ENCODE peak calls at places on chromosomes 3 and 15, in ten cellular contexts. Q is ascending aorta, B is testis, R is sigmoid colon, G is neural progenitor cell, F is IMR-90, Y is lower lobe of right lung, T is heart right ventricle, N is body of pancreas, P is heart left ventricle. O is an unnamed sample.

GRCh38 chr3:25785826-25786225 is 2.6 kb upstream of the NGLY1 start:
- DNase-seq in Q (no peak), B (no peak), R (no peak), G (no peak), F (no peak), Y (no peak), T (no peak), N (no peak), P (no peak), O (no peak)

GRCh38 chr3:138862924-138863775 is 28.4 kb upstream of the PIK3CB start:
- DNase-seq in Q (no peak), B (no peak), R (no peak), G (no peak), F (peak; percentile 76), Y (no peak), T (peak; percentile 14), N (peak; percentile 87), P (no peak), O (peak; percentile 26)

GRCh38 chr3:108623504-108623903 is 34.0 kb downstream of the DZIP3 start:
- DNase-seq in Q (no peak), B (no peak), R (no peak), G (no peak), F (peak; percentile 37), Y (no peak), T (peak; percentile 5), N (peak; percentile 10), P (no peak), O (no peak)

GRCh38 chr3:94234177-94234788 is 171.4 kb downstream of the NSUN3 start:
- DNase-seq in Q (no peak), B (peak; percentile 62), R (no peak), G (peak; percentile 49), F (peak; percentile 44), Y (no peak), T (no peak), N (peak; percentile 17), P (no peak), O (peak; percentile 76)

GRCh38 chr3:23776352-23776891 is 29.3 kb upstream of the UBE2E1 start:
- DNase-seq in Q (no peak), B (no peak), R (no peak), G (no peak), F (peak; percentile 81), Y (no peak), T (no peak), N (no peak), P (no peak), O (no peak)

GRCh38 chr15:90479656-90480055 is 50.1 kb upstream of the CRTC3 start:
- DNase-seq in Q (no peak), B (no peak), R (no peak), G (no peak), F (peak; percentile 8), Y (no peak), T (no peak), N (peak; percentile 61), P (no peak), O (no peak)

GRCh38 chr3:129383292-129383860 is 45.1 kb downstream of the EFCAB12 start:
- DNase-seq in Q (no peak), B (peak; percentile 59), R (no peak), G (peak; percentile 88), F (peak; percentile 85), Y (no peak), T (peak; percentile 55), N (peak; percentile 66), P (no peak), O (peak; percentile 85)

GRCh38 chr3:132641837-132642538 is 17.6 kb downstream of the ACAD11 start:
- DNase-seq in Q (no peak), B (no peak), R (no peak), G (peak; percentile 28), F (peak; percentile 67), Y (no peak), T (no peak), N (no peak), P (no peak), O (no peak)

GRCh38 chr3:57555738-57556458 is at the start of gene PDE12:
- DNase-seq in Q (peak; percentile 95), B (peak; percentile 94), R (peak; percentile 92), G (peak; percentile 86), F (peak; percentile 91), Y (peak; percentile 93), T (peak; percentile 89), N (peak; percentile 87), P (peak; percentile 87), O (peak; percentile 84)

GRCh38 chr15:85155360-85155759 is 173.7 kb downstream of the PDE8A start:
- DNase-seq in Q (no peak), B (no peak), R (no peak), G (no peak), F (no peak), Y (no peak), T (no peak), N (no peak), P (no peak), O (no peak)

GRCh38 chr15:65087873-65088642 is 11.5 kb downstream of the KBTBD13 start:
- DNase-seq in Q (peak; percentile 98), B (peak; percentile 76), R (peak; percentile 97), G (no peak), F (no peak), Y (peak; percentile 65), T (peak; percentile 63), N (no peak), P (peak; percentile 80), O (peak; percentile 36)

GRCh38 chr15:55289011-55289572 is 521 bp downstream of the RAB27A start:
- DNase-seq in Q (peak; percentile 67), B (peak; percentile 41), R (peak; percentile 72), G (peak; percentile 34), F (peak; percentile 39), Y (peak; percentile 58), T (no peak), N (peak; percentile 40), P (no peak), O (peak; percentile 75)

GRCh38 chr15:41501191-41501917 is 7.7 kb downstream of the ITPKA start:
- DNase-seq in Q (no peak), B (peak; percentile 23), R (no peak), G (peak; percentile 65), F (peak; percentile 44), Y (no peak), T (no peak), N (no peak), P (peak; percentile 56), O (no peak)

GRCh38 chr3:64501298-64501906 is 186.4 kb downstream of the ADAMTS9 start:
- DNase-seq in Q (no peak), B (no peak), R (no peak), G (peak; percentile 15), F (peak; percentile 97), Y (no peak), T (no peak), N (no peak), P (no peak), O (peak; percentile 40)

DNA sequence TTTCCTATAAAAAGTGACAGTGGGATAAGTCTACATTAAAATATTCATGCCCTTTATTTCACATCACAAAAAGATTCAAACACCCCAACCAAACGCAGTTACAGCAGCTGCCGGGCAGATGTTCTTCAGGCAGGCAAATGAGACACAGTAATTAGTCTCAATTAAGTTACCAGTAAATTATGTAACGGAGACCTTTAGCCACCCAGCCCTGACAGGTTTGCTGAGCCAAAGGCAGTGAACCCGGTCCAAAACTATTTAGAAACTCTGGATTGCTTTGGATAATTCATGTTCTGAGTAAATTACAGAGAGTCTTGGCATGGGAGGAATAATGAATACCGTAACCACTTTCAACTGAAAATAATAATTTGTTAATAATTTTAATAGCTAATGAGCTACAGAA is 289.2 kb upstream of the LYSMD4 start:
- DNase-seq in Q (no peak), B (no peak), R (no peak), G (no peak), F (no peak), Y (no peak), T (no peak), N (no peak), P (no peak), O (no peak)
- H3K27ac ChIP-seq in Q (no peak overlapping the region), B (no peak overlapping the region), R (no peak overlapping the region), G (no peak overlapping the region), F (no peak overlapping the region), Y (no peak overlapping the region), T (no peak overlapping the region), N (no peak overlapping the region), P (no peak overlapping the region), O (no peak overlapping the region)

GRCh38 chr3:98770261-98771039 is 7.3 kb downstream of the ST3GAL6 start:
- DNase-seq in Q (no peak), B (no peak), R (no peak), G (no peak), F (no peak), Y (peak; percentile 47), T (peak; percentile 44), N (peak; percentile 49), P (no peak), O (no peak)

GRCh38 chr3:98769436-98769835 is 6.3 kb downstream of the ST3GAL6 start:
- DNase-seq in Q (no peak), B (no peak), R (no peak), G (no peak), F (no peak), Y (no peak), T (no peak), N (no peak), P (no peak), O (no peak)

GRCh38 chr3:98766924-98767323 is 3.8 kb downstream of the ST3GAL6 start:
- DNase-seq in Q (no peak), B (no peak), R (no peak), G (no peak), F (no peak), Y (no peak), T (no peak), N (no peak), P (no peak), O (no peak)

GRCh38 chr3:98772022-98772421 is 8.9 kb downstream of the ST3GAL6 start:
- DNase-seq in Q (no peak), B (no peak), R (no peak), G (no peak), F (no peak), Y (no peak), T (no peak), N (no peak), P (no peak), O (no peak)

DNA sequence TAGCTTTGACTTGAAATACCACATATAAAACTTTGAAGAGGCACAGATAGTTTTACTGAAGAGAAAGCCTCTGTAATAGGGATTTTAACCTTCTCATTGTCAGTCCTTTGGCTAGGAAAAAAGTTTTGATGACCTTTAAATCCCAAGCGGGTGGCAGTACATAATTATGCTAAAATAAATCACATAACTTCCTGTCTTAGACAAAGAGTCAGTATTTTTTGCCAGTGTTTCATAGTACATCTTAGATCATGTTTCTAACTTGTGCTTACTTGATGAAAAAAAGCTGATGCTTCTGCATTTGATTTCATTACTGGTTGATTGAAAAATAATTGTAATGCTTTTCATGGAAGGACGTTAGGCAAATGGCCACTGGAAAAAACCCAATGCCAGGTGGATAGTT is 5.8 kb downstream of the ST3GAL6 start:
- DNase-seq in Q (no peak), B (no peak), R (no peak), G (no peak), F (no peak), Y (no peak), T (no peak), N (no peak), P (no peak), O (no peak)
- H3K4me1 ChIP-seq in Q (no peaks in the 10 kb centered on the region), B (peaks cover 3% of the 10 kb centered on the region), R (no peaks in the 10 kb centered on the region), G (peaks cover 10% of the 10 kb centered on the region), F (no peaks in the 10 kb centered on the region), Y (peaks cover 39% of the 10 kb centered on the region), T (peaks cover 54% of the 10 kb centered on the region), N (peaks cover 15% of the 10 kb centered on the region), P (peaks cover 66% of the 10 kb centered on the region), O (no peaks in the 10 kb centered on the region)

GRCh38 chr15:34818531-34818930 is 23.2 kb upstream of the ACTC1 start:
- DNase-seq in Q (no peak), B (no peak), R (no peak), G (no peak), F (peak; percentile 75), Y (no peak), T (no peak), N (no peak), P (no peak), O (no peak)
- H3K27ac ChIP-seq in Q (no peak overlapping the region), B (no peak overlapping the region), R (no peak overlapping the region), G (no peak overlapping the region), F (no peak overlapping the region), Y (no peak overlapping the region), T (no peak overlapping the region), N (no peak overlapping the region), P (no peak overlapping the region), O (no peak overlapping the region)

GRCh38 chr3:66432767-66433521 is 67.9 kb downstream of the LRIG1 start:
- DNase-seq in Q (no peak), B (no peak), R (peak; percentile 66), G (no peak), F (no peak), Y (no peak), T (no peak), N (no peak), P (no peak), O (no peak)
- H3K4me1 ChIP-seq in Q (peaks cover 5% of the 10 kb centered on the region), B (peaks cover 9% of the 10 kb centered on the region), R (peaks cover 83% of the 10 kb centered on the region), G (peaks cover 49% of the 10 kb centered on the region), F (peaks cover 27% of the 10 kb centered on the region), Y (peaks cover 26% of the 10 kb centered on the region), T (peaks cover 75% of the 10 kb centered on the region), N (peaks cover 85% of the 10 kb centered on the region), P (peaks cover 80% of the 10 kb centered on the region), O (peaks cover 12% of the 10 kb centered on the region)

O was measured in SJCRH30.